ENCODE peak calls at places on chromosome 12, in ten cellular contexts. One of them, this sample, is unnamed. For H3K4me1 and H4K20me1, the result is how much of the 10 kb centered on the place peaks cover.

GRCh38 chr12:100926669-100927248 is 132.2 kb downstream of the ANO4 start:
- DNase-seq in IMR-90: peak
- DNase-seq in endothelial cell of umbilical vein: peak
- DNase-seq in astrocyte: peak
- DNase-seq in OCI-LY7: no peak
- DNase-seq in K562: no peak
- DNase-seq in HCT116: peak
- DNase-seq in mammary epithelial cell: peak
- DNase-seq in H9: peak
- DNase-seq in neural progenitor cell: peak
- DNase-seq in this sample: peak

GRCh38 chr12:98228619-98229538 is 286.5 kb upstream of the TMPO start:
- DNase-seq in endothelial cell of umbilical vein: no peak
- DNase-seq in mammary epithelial cell: no peak
- DNase-seq in neural progenitor cell: no peak
- DNase-seq in HCT116: no peak
- DNase-seq in OCI-LY7: peak
- DNase-seq in astrocyte: no peak
- DNase-seq in H9: no peak
- DNase-seq in K562: no peak
- DNase-seq in IMR-90: no peak
- DNase-seq in this sample: no peak

GRCh38 chr12:115325858-115326257 is 641.9 kb upstream of the TBX3 start:
- DNase-seq in K562: no peak
- DNase-seq in endothelial cell of umbilical vein: no peak
- DNase-seq in mammary epithelial cell: no peak
- DNase-seq in H9: no peak
- DNase-seq in astrocyte: no peak
- DNase-seq in neural progenitor cell: no peak
- DNase-seq in HCT116: no peak
- DNase-seq in OCI-LY7: no peak
- DNase-seq in IMR-90: no peak
- DNase-seq in this sample: no peak

GRCh38 chr12:68899251-68899771 is 33.7 kb downstream of the CPM start:
- DNase-seq in OCI-LY7: no peak
- DNase-seq in neural progenitor cell: no peak
- DNase-seq in IMR-90: peak
- DNase-seq in HCT116: peak
- DNase-seq in mammary epithelial cell: peak
- DNase-seq in K562: no peak
- DNase-seq in endothelial cell of umbilical vein: no peak
- DNase-seq in H9: no peak
- DNase-seq in astrocyte: peak
- DNase-seq in this sample: peak

GRCh38 chr12:9711664-9712063 is 21.2 kb downstream of the CLECL1 start:
- DNase-seq in HCT116: no peak
- DNase-seq in IMR-90: peak
- DNase-seq in K562: no peak
- DNase-seq in OCI-LY7: no peak
- DNase-seq in endothelial cell of umbilical vein: no peak
- DNase-seq in H9: no peak
- DNase-seq in mammary epithelial cell: no peak
- DNase-seq in neural progenitor cell: no peak
- DNase-seq in astrocyte: no peak
- DNase-seq in this sample: no peak

GRCh38 chr12:64560395-64561301 is 49.6 kb upstream of the RASSF3 start:
- DNase-seq in IMR-90: peak
- DNase-seq in astrocyte: peak
- DNase-seq in mammary epithelial cell: peak
- DNase-seq in OCI-LY7: no peak
- DNase-seq in endothelial cell of umbilical vein: peak
- DNase-seq in neural progenitor cell: peak
- DNase-seq in K562: no peak
- DNase-seq in HCT116: peak
- DNase-seq in H9: peak
- DNase-seq in this sample: peak

GRCh38 chr12:17661250-17661649 is 428.7 kb downstream of the RERGL start:
- DNase-seq in IMR-90: no peak
- DNase-seq in K562: no peak
- DNase-seq in OCI-LY7: no peak
- DNase-seq in H9: no peak
- DNase-seq in HCT116: no peak
- DNase-seq in astrocyte: no peak
- DNase-seq in mammary epithelial cell: peak
- DNase-seq in endothelial cell of umbilical vein: no peak
- DNase-seq in neural progenitor cell: no peak
- DNase-seq in this sample: no peak

GRCh38 chr12:19150273-19150895 is 20.9 kb downstream of the PLEKHA5 start:
- DNase-seq in OCI-LY7: no peak
- DNase-seq in H9: no peak
- DNase-seq in endothelial cell of umbilical vein: no peak
- DNase-seq in neural progenitor cell: no peak
- DNase-seq in IMR-90: no peak
- DNase-seq in K562: no peak
- DNase-seq in mammary epithelial cell: no peak
- DNase-seq in HCT116: no peak
- DNase-seq in astrocyte: peak
- DNase-seq in this sample: peak

GRCh38 chr12:73125148-73125547 is 853.0 kb downstream of the TRHDE start:
- DNase-seq in neural progenitor cell: no peak
- DNase-seq in HCT116: no peak
- DNase-seq in astrocyte: no peak
- DNase-seq in OCI-LY7: no peak
- DNase-seq in endothelial cell of umbilical vein: no peak
- DNase-seq in IMR-90: no peak
- DNase-seq in H9: no peak
- DNase-seq in mammary epithelial cell: no peak
- DNase-seq in K562: no peak
- DNase-seq in this sample: no peak

GRCh38 chr12:4117386-4118016 is 156.1 kb upstream of the CCND2 start:
- DNase-seq in K562: no peak
- DNase-seq in neural progenitor cell: no peak
- DNase-seq in OCI-LY7: no peak
- DNase-seq in HCT116: no peak
- DNase-seq in IMR-90: no peak
- DNase-seq in mammary epithelial cell: no peak
- DNase-seq in H9: peak
- DNase-seq in astrocyte: no peak
- DNase-seq in endothelial cell of umbilical vein: no peak
- DNase-seq in this sample: no peak

GRCh38 chr12:47238665-47239064 is 158.9 kb upstream of the AMIGO2 start:
- DNase-seq in IMR-90: peak
- DNase-seq in K562: no peak
- DNase-seq in HCT116: no peak
- DNase-seq in astrocyte: peak
- DNase-seq in endothelial cell of umbilical vein: no peak
- DNase-seq in OCI-LY7: no peak
- DNase-seq in neural progenitor cell: no peak
- DNase-seq in mammary epithelial cell: no peak
- DNase-seq in H9: no peak
- DNase-seq in this sample: peak

GRCh38 chr12:1592444-1593231 is 1.7 kb downstream of the FBXL14 start:
- DNase-seq in endothelial cell of umbilical vein: no peak
- DNase-seq in OCI-LY7: peak
- DNase-seq in HCT116: no peak
- DNase-seq in K562: peak
- DNase-seq in H9: peak
- DNase-seq in astrocyte: peak
- DNase-seq in mammary epithelial cell: peak
- DNase-seq in IMR-90: peak
- DNase-seq in neural progenitor cell: peak
- DNase-seq in this sample: peak

GRCh38 chr12:48681416-48681737 is 661 bp downstream of the KANSL2 start:
- DNase-seq in neural progenitor cell: no peak
- DNase-seq in OCI-LY7: peak
- DNase-seq in endothelial cell of umbilical vein: no peak
- DNase-seq in K562: peak
- DNase-seq in HCT116: no peak
- DNase-seq in H9: no peak
- DNase-seq in IMR-90: peak
- DNase-seq in astrocyte: no peak
- DNase-seq in mammary epithelial cell: no peak
- DNase-seq in this sample: peak

DNA sequence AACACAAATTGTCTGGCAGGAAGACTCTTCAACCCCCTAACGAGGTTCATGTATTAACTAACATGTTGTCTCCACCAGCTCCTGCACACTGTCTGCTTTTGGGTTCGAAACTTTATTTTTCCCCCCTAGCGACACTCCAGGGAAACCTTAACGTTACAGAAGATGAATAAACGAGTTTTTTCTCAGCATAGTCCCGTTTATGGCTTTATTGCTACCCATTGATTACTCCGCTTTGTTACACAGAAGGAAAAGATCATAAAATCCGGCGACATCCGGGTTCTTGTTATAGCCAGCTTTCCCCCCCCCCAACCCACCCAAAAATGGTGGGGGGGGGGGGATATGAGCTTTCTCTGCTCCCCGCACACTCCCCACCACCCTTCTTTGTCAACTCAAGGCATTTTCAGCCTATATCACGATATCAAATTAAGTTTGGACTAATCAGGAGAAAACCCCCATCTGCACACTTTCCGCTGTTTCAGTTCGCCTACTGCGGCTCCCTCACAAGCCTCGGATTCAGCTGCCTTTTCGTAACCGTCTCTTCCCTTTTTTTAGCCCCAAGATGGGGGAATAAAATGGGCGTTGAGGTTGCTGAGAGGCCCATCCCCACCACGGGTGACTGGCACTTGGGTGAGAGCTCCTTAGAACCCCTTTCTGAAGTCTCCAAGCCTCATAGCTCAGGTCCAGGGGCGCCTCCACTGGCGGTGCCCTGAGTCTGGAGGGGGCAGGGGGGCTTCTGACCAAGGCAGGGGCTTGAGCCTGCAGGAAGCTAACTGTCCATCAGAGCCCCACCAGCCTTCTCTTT is 1.4 kb upstream of the HOXC6 start:
- DNase-seq in neural progenitor cell: no peak
- DNase-seq in astrocyte: no peak
- DNase-seq in HCT116: no peak
- DNase-seq in OCI-LY7: no peak
- DNase-seq in K562: no peak
- DNase-seq in endothelial cell of umbilical vein: no peak
- DNase-seq in IMR-90: no peak
- DNase-seq in mammary epithelial cell: no peak
- DNase-seq in H9: no peak
- DNase-seq in this sample: no peak
- H3K4me1 ChIP-seq in neural progenitor cell: under half
- H3K4me1 ChIP-seq in astrocyte: under half
- H3K4me1 ChIP-seq in HCT116: under half
- H3K4me1 ChIP-seq in OCI-LY7: half or more
- H3K4me1 ChIP-seq in K562: under half
- H3K4me1 ChIP-seq in endothelial cell of umbilical vein: under half
- H3K4me1 ChIP-seq in IMR-90: under half
- H3K4me1 ChIP-seq in mammary epithelial cell: half or more
- H3K4me1 ChIP-seq in H9: under half
- H3K4me1 ChIP-seq in this sample: under half

DNA sequence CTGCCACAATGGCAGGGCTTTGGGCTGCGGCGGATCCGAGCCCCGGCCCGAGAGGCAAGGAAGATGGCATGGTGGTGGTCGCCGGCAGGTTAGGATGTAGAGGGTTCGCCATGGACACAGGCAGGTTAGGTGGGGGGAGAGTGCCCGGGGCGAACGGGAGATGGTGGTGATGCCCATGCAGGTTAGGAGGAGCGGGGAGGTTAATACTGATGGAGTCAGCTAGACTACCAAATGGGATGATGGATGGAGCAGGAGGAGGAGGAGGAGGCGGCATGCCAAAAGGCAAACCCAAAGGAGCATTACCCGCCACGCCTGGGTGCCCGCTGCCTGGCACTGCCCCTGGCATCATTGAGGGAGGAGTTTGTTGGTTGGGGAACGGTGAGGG is 6.2 kb downstream of the MYL6 start:
- DNase-seq in H9: no peak
- DNase-seq in endothelial cell of umbilical vein: no peak
- DNase-seq in HCT116: no peak
- DNase-seq in neural progenitor cell: no peak
- DNase-seq in IMR-90: no peak
- DNase-seq in astrocyte: no peak
- DNase-seq in mammary epithelial cell: no peak
- DNase-seq in K562: no peak
- DNase-seq in OCI-LY7: no peak
- DNase-seq in this sample: no peak
- H4K20me1 ChIP-seq in H9: under half
- H4K20me1 ChIP-seq in endothelial cell of umbilical vein: under half
- H4K20me1 ChIP-seq in HCT116: under half
- H4K20me1 ChIP-seq in neural progenitor cell: half or more
- H4K20me1 ChIP-seq in IMR-90: half or more
- H4K20me1 ChIP-seq in astrocyte: half or more
- H4K20me1 ChIP-seq in mammary epithelial cell: under half
- H4K20me1 ChIP-seq in K562: under half
- H4K20me1 ChIP-seq in OCI-LY7: under half
- H4K20me1 ChIP-seq in this sample: under half

GRCh38 chr12:12812163-12812562 is 983 bp upstream of the DDX47 start:
- DNase-seq in neural progenitor cell: no peak
- DNase-seq in IMR-90: no peak
- DNase-seq in astrocyte: no peak
- DNase-seq in K562: no peak
- DNase-seq in mammary epithelial cell: no peak
- DNase-seq in HCT116: no peak
- DNase-seq in H9: no peak
- DNase-seq in OCI-LY7: no peak
- DNase-seq in endothelial cell of umbilical vein: no peak
- DNase-seq in this sample: no peak
- H3K4me1 ChIP-seq in neural progenitor cell: under half
- H3K4me1 ChIP-seq in IMR-90: under half
- H3K4me1 ChIP-seq in astrocyte: under half
- H3K4me1 ChIP-seq in K562: under half
- H3K4me1 ChIP-seq in mammary epithelial cell: under half
- H3K4me1 ChIP-seq in HCT116: half or more
- H3K4me1 ChIP-seq in H9: under half
- H3K4me1 ChIP-seq in OCI-LY7: under half
- H3K4me1 ChIP-seq in endothelial cell of umbilical vein: under half
- H3K4me1 ChIP-seq in this sample: under half

GRCh38 chr12:93415723-93416464 is 25.9 kb downstream of the UBE2N start:
- DNase-seq in astrocyte: peak
- DNase-seq in neural progenitor cell: no peak
- DNase-seq in HCT116: no peak
- DNase-seq in IMR-90: peak
- DNase-seq in OCI-LY7: no peak
- DNase-seq in mammary epithelial cell: no peak
- DNase-seq in endothelial cell of umbilical vein: no peak
- DNase-seq in H9: no peak
- DNase-seq in K562: no peak
- DNase-seq in this sample: peak

GRCh38 chr12:93419388-93420034 is 22.2 kb downstream of the UBE2N start:
- DNase-seq in K562: peak
- DNase-seq in astrocyte: peak
- DNase-seq in IMR-90: peak
- DNase-seq in mammary epithelial cell: peak
- DNase-seq in H9: no peak
- DNase-seq in HCT116: no peak
- DNase-seq in endothelial cell of umbilical vein: peak
- DNase-seq in OCI-LY7: peak
- DNase-seq in neural progenitor cell: peak
- DNase-seq in this sample: peak

GRCh38 chr12:93422050-93422449 is 19.7 kb downstream of the UBE2N start:
- DNase-seq in H9: no peak
- DNase-seq in HCT116: no peak
- DNase-seq in K562: no peak
- DNase-seq in mammary epithelial cell: no peak
- DNase-seq in IMR-90: no peak
- DNase-seq in neural progenitor cell: no peak
- DNase-seq in astrocyte: no peak
- DNase-seq in OCI-LY7: no peak
- DNase-seq in endothelial cell of umbilical vein: no peak
- DNase-seq in this sample: no peak

GRCh38 chr12:93417967-93418480 is 23.7 kb downstream of the UBE2N start:
- DNase-seq in OCI-LY7: no peak
- DNase-seq in neural progenitor cell: no peak
- DNase-seq in H9: no peak
- DNase-seq in astrocyte: no peak
- DNase-seq in HCT116: no peak
- DNase-seq in IMR-90: no peak
- DNase-seq in K562: no peak
- DNase-seq in endothelial cell of umbilical vein: no peak
- DNase-seq in mammary epithelial cell: no peak
- DNase-seq in this sample: no peak
- H4K20me1 ChIP-seq in OCI-LY7: half or more
- H4K20me1 ChIP-seq in neural progenitor cell: half or more
- H4K20me1 ChIP-seq in H9: under half
- H4K20me1 ChIP-seq in astrocyte: under half
- H4K20me1 ChIP-seq in HCT116: half or more
- H4K20me1 ChIP-seq in IMR-90: under half
- H4K20me1 ChIP-seq in K562: under half
- H4K20me1 ChIP-seq in endothelial cell of umbilical vein: under half
- H4K20me1 ChIP-seq in mammary epithelial cell: under half
- H4K20me1 ChIP-seq in this sample: under half